ENCODE peak calls at places on chromosomes 5 and 9, in seven cellular contexts. O is astrocyte, Y is IMR-90, T is heart right ventricle, N is body of pancreas, J is A549, C is nephron progenitor cell. D is an unnamed sample.

GRCh38 chr9:70412678-70413426 is 1.6 kb downstream of the KLF9 start:
- DNase-seq in O (peak), Y (peak), T (peak), N (peak), J (peak), C (peak), D (peak)

GRCh38 chr5:139638736-139639618 is 9.2 kb upstream of the CXXC5 start:
- DNase-seq in O (no peak), Y (no peak), T (no peak), N (no peak), J (no peak), C (peak), D (no peak)

GRCh38 chr9:33510264-33511183 is 13.5 kb upstream of the ANKRD18B start:
- DNase-seq in O (peak), Y (peak), T (peak), N (peak), J (peak), C (peak), D (peak)

GRCh38 chr5:96528816-96529474 is 95.9 kb upstream of the PCSK1 start:
- DNase-seq in O (no peak), Y (no peak), T (no peak), N (no peak), J (no peak), C (no peak), D (no peak)

GRCh38 chr9:137276757-137277328 is 683 bp upstream of the TOR4A start:
- DNase-seq in O (peak), Y (peak), T (peak), N (peak), J (peak), C (no peak), D (peak)

GRCh38 chr9:123933401-123933800 is 3.5 kb upstream of the DENND1A start:
- DNase-seq in O (peak), Y (peak), T (no peak), N (no peak), J (peak), C (no peak), D (no peak)

GRCh38 chr5:71892641-71893340 is 173.7 kb downstream of the CARTPT start:
- DNase-seq in O (no peak), Y (no peak), T (no peak), N (no peak), J (no peak), C (peak), D (no peak)

GRCh38 chr9:75229605-75230332 is 141.5 kb downstream of the OSTF1 start:
- DNase-seq in O (peak), Y (no peak), T (no peak), N (peak), J (peak), C (no peak), D (no peak)

GRCh38 chr5:98789029-98789428 is 15.6 kb downstream of the RGMB start:
- DNase-seq in O (no peak), Y (no peak), T (no peak), N (no peak), J (no peak), C (no peak), D (no peak)

GRCh38 chr5:35861718-35862117 is 5.0 kb downstream of the IL7R start:
- DNase-seq in O (peak), Y (peak), T (no peak), N (no peak), J (no peak), C (no peak), D (no peak)

GRCh38 chr5:2675548-2675947 is 75.9 kb downstream of the IRX2 start:
- DNase-seq in O (no peak), Y (no peak), T (no peak), N (no peak), J (no peak), C (no peak), D (no peak)

GRCh38 chr9:76374702-76375543 is 19.3 kb downstream of the RFK start:
- DNase-seq in O (peak), Y (peak), T (peak), N (peak), J (peak), C (peak), D (peak)

GRCh38 chr9:121779381-121780117 is 128.1 kb downstream of the DAB2IP start:
- DNase-seq in O (no peak), Y (no peak), T (no peak), N (no peak), J (no peak), C (no peak), D (peak)

GRCh38 chr9:128420060-128420650 is 502 bp upstream of the CERCAM start:
- DNase-seq in O (no peak), Y (peak), T (peak), N (peak), J (peak), C (peak), D (peak)

GRCh38 chr5:158869092-158869491 is 230.6 kb downstream of the EBF1 start:
- DNase-seq in O (no peak), Y (no peak), T (no peak), N (no peak), J (no peak), C (no peak), D (no peak)

GRCh38 chr5:131999471-131999931 is 12.0 kb downstream of the ACSL6 start:
- DNase-seq in O (no peak), Y (no peak), T (no peak), N (no peak), J (no peak), C (no peak), D (no peak)

GRCh38 chr5:160802567-160802966 is 49.4 kb downstream of the ATP10B start:
- DNase-seq in O (no peak), Y (no peak), T (no peak), N (peak), J (no peak), C (no peak), D (no peak)

GRCh38 chr5:25754895-25755294 is 1110.1 kb upstream of the CDH10 start:
- DNase-seq in O (no peak), Y (no peak), T (no peak), N (no peak), J (peak), C (no peak), D (no peak)

GRCh38 chr5:112059601-112060135 is 302.7 kb upstream of the NREP start:
- DNase-seq in O (peak), Y (no peak), T (no peak), N (no peak), J (no peak), C (no peak), D (no peak)

GRCh38 chr9:68760674-68761003 is 55.6 kb downstream of the PIP5K1B start:
- DNase-seq in O (no peak), Y (no peak), T (no peak), N (no peak), J (no peak), C (no peak), D (no peak)

GRCh38 chr5:93571111-93571977 is 9.7 kb downstream of the NR2F1-AS1 start:
- DNase-seq in O (no peak), Y (no peak), T (no peak), N (no peak), J (no peak), C (no peak), D (no peak)

GRCh38 chr5:149901511-149901910 is 43.1 kb downstream of the PDE6A start:
- DNase-seq in O (no peak), Y (no peak), T (no peak), N (no peak), J (no peak), C (no peak), D (no peak)

GRCh38 chr5:61651202-61651601 is 319.1 kb downstream of the ZSWIM6 start:
- DNase-seq in O (no peak), Y (no peak), T (no peak), N (no peak), J (no peak), C (no peak), D (no peak)

GRCh38 chr9:113807173-113808061 is 68.7 kb upstream of the ZNF618 start:
- DNase-seq in O (peak), Y (peak), T (no peak), N (peak), J (peak), C (peak), D (peak)

GRCh38 chr9:4739587-4740372 is 1.2 kb downstream of the AK3 start:
- DNase-seq in O (no peak), Y (no peak), T (peak), N (no peak), J (no peak), C (no peak), D (no peak)

GRCh38 chr9:27654629-27655285 is 81.5 kb upstream of the C9orf72 start:
- DNase-seq in O (no peak), Y (no peak), T (no peak), N (peak), J (no peak), C (no peak), D (no peak)

GRCh38 chr9:89662718-89663246 is 58.0 kb downstream of the GADD45G start:
- DNase-seq in O (no peak), Y (no peak), T (no peak), N (no peak), J (no peak), C (no peak), D (no peak)

GRCh38 chr9:94097788-94098413 is 13.6 kb downstream of the PTPDC1 start:
- DNase-seq in O (peak), Y (peak), T (no peak), N (no peak), J (peak), C (no peak), D (no peak)

GRCh38 chr9:42852133-42852532 is 668.7 kb downstream of the SPATA31A6 start:
- DNase-seq in O (no peak), Y (no peak), T (peak), N (peak), J (peak), C (peak), D (no peak)

GRCh38 chr9:91758491-91758981 is 191.5 kb downstream of the ROR2 start:
- DNase-seq in O (no peak), Y (peak), T (no peak), N (peak), J (peak), C (peak), D (no peak)

GRCh38 chr9:130688070-130688469 is 5.5 kb upstream of the EXOSC2 start:
- DNase-seq in O (no peak), Y (no peak), T (no peak), N (no peak), J (no peak), C (no peak), D (no peak)
- TF ChIP-seq CTCF in O (no peak), Y (no peak), T (no peak), N (no peak), J (no peak), C (no peak), D (no peak)

GRCh38 chr9:120531683-120532300 is 48.2 kb downstream of the CDK5RAP2 start:
- DNase-seq in O (no peak), Y (peak), T (no peak), N (no peak), J (peak), C (no peak), D (no peak)
- TF ChIP-seq CTCF in O (peak), Y (peak), T (no peak), N (no peak), J (peak), C (peak), D (no peak)

GRCh38 chr5:136375920-136376319 is 10.6 kb upstream of the TRPC7 start:
- DNase-seq in O (no peak), Y (no peak), T (no peak), N (no peak), J (no peak), C (no peak), D (no peak)
- TF ChIP-seq CTCF in O (no peak), Y (no peak), T (no peak), N (no peak), J (no peak), C (no peak), D (no peak)

GRCh38 chr9:131409458-131409992 is 15.6 kb downstream of the PRRC2B start:
- DNase-seq in O (no peak), Y (no peak), T (no peak), N (no peak), J (no peak), C (no peak), D (no peak)

GRCh38 chr9:131406567-131407436 is 12.9 kb downstream of the PRRC2B start:
- DNase-seq in O (no peak), Y (no peak), T (no peak), N (no peak), J (no peak), C (no peak), D (no peak)

GRCh38 chr9:131410051-131410491 is 16.2 kb downstream of the PRRC2B start:
- DNase-seq in O (no peak), Y (peak), T (no peak), N (no peak), J (no peak), C (no peak), D (no peak)

GRCh38 chr9:131405858-131406566 is 12.1 kb downstream of the PRRC2B start:
- DNase-seq in O (no peak), Y (no peak), T (no peak), N (no peak), J (no peak), C (no peak), D (no peak)

GRCh38 chr9:131407717-131408195 is 13.9 kb downstream of the PRRC2B start:
- DNase-seq in O (no peak), Y (no peak), T (peak), N (peak), J (peak), C (no peak), D (peak)
- TF ChIP-seq CTCF in O (peak), Y (peak), T (peak), N (no peak), J (no peak), C (no peak), D (peak)

DNA sequence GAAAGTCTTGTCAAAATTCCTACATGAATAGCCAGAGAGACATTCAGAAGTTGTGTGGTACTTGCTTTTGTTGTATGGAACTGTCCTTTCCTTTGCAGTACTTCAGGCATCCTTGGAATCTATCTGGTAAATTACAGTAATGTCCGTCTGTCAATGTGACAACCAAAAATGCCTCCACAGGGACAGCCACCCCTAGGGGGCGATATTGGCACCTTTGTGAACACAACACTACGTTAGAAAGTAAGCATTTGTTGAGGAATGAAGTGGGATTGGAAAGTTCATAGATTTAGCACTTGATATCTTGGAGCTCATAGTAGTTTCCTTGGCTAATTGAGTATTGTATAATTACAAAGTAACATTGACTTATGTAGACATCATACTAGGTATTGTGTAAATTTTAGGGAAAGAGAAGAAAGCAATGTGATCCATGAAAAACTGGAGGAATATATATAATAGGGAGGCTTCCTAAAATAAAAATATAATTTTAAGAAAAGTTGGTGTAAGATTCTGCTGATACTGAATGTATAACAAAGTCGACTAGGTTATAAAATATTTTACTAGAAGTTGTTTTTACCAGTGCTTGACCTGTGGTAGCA is 32.7 kb downstream of the TMEFF1 start:
- DNase-seq in O (peak), Y (peak), T (peak), N (peak), J (peak), C (peak), D (peak)
- TF ChIP-seq CTCF in O (peak), Y (peak), T (peak), N (peak), J (peak), C (peak), D (no peak)

GRCh38 chr5:14946813-14947640 is 75.4 kb upstream of the ANKH start:
- DNase-seq in O (no peak), Y (no peak), T (no peak), N (peak), J (peak), C (no peak), D (no peak)
- TF ChIP-seq CTCF in O (no peak), Y (peak), T (no peak), N (no peak), J (peak), C (peak), D (no peak)

DNA sequence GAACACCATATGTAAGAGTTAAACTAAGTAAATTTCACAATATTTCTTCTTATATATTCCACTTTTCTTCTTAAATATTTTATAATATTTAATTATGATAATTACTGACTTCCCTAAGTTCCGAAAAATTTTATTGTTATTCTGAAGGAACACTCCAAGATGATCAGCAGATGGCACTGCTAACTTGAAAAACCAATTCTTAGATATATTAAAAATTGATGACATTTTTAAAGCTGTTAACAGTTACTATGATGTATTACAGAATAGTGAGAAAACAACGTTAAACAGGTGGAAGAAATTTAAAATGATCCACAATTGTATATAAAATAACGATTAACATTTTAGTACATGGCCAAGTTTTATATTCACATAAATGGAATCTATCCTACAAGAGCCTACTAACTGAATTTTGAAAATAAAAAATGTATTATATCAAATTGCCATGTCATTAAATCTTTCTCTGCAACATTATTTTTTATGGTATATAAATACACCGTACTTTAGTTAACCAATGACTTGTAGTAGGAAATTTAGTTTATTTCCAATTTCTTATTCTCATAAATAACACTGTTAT is 30.1 kb upstream of the MUSK start:
- DNase-seq in O (no peak), Y (peak), T (no peak), N (no peak), J (peak), C (no peak), D (no peak)
- TF ChIP-seq CTCF in O (peak), Y (peak), T (no peak), N (no peak), J (peak), C (no peak), D (peak)

GRCh38 chr5:145718956-145719355 is 116.2 kb downstream of the PRELID2 start:
- DNase-seq in O (peak), Y (peak), T (no peak), N (no peak), J (peak), C (no peak), D (no peak)
- TF ChIP-seq CTCF in O (peak), Y (peak), T (no peak), N (no peak), J (peak), C (peak), D (no peak)